ENCODE peak calls at places on chromosomes 13 and 19, in five cellular contexts. R is hepatocyte; F is H9; J is CD8-positive, alpha-beta memory T cell; G is cardiac muscle cell. M is an unnamed sample.

GRCh38 chr19:46383171-46383815 is 30.1 kb downstream of the CCDC8 start:
- DNase-seq in R (no peak), F (peak), J (no peak), G (no peak), M (no peak)

GRCh38 chr19:47507924-47508553 is 6.8 kb downstream of the NAPA start:
- DNase-seq in R (no peak), F (no peak), J (no peak), G (no peak), M (no peak)

GRCh38 chr13:46166947-46167610 is 14.9 kb downstream of the LCP1 start:
- DNase-seq in R (no peak), F (no peak), J (no peak), G (no peak), M (no peak)

GRCh38 chr19:15101479-15102082 is 5.6 kb upstream of the SYDE1 start:
- DNase-seq in R (peak), F (peak), J (peak), G (peak), M (peak)

GRCh38 chr19:5478241-5478924 is 23.2 kb downstream of the ZNRF4 start:
- DNase-seq in R (no peak), F (no peak), J (no peak), G (no peak), M (no peak)

GRCh38 chr13:48304132-48304876 is 753 bp downstream of the RB1 start:
- DNase-seq in R (peak), F (no peak), J (peak), G (peak), M (no peak)

GRCh38 chr13:102212729-102213128 is 189.1 kb downstream of the FGF14 start:
- DNase-seq in R (no peak), F (no peak), J (no peak), G (no peak), M (no peak)

GRCh38 chr19:57682226-57682766 is 519 bp downstream of the ZNF551 start:
- DNase-seq in R (no peak), F (no peak), J (no peak), G (no peak), M (no peak)

GRCh38 chr13:114097504-114097892 is 34.9 kb downstream of the RASA3 start:
- DNase-seq in R (no peak), F (no peak), J (no peak), G (no peak), M (no peak)

GRCh38 chr19:28710278-28710677 is 502.7 kb downstream of the UQCRFS1 start:
- DNase-seq in R (peak), F (no peak), J (peak), G (peak), M (peak)

GRCh38 chr13:48662226-48662625 is 8.5 kb downstream of the CYSLTR2 start:
- DNase-seq in R (no peak), F (no peak), J (no peak), G (no peak), M (no peak)

GRCh38 chr19:6802336-6803035 is 30.0 kb downstream of the VAV1 start:
- DNase-seq in R (no peak), F (peak), J (peak), G (peak), M (peak)

GRCh38 chr13:46520188-46520587 is 32.8 kb upstream of the LRCH1 start:
- DNase-seq in R (no peak), F (no peak), J (no peak), G (no peak), M (no peak)

DNA sequence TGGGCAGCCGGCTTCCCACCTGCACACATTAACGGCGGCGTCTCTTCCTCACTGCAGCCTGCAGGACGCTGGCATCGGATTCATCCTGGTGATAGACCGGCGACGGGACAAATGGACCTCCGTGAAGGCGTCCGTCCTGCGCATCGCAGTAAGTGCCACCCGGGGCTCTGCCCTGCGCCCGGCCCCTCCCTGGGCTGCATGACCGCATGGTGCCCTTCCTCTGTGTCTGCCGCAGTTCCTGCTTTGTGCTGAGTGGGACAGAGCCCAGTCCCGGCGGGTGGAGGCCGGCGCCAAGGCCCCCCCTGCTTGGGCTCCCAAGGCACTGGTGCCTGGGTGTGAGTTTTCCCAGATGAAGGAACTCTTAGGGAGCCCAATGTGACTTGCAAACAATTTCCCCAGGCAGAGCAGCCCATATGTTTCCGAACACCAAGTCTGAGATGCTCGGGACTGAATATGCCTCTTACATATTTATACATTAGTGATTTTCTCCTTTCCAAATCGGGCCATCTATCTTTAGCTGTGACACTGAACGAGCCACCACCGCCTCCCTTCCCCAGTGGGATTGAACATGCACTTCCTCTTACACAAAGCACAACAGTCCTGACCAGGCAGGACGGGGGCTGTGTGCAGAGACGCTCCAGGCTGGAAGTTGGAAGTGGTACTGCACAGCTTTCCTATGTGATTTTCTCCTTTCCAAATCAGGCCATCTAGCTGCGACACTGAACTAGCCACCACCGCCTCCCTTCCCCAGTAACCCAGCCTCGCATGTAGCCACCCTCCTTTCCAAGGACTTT is 60.2 kb upstream of the F7 start:
- DNase-seq in R (no peak), F (no peak), J (no peak), G (no peak), M (no peak)
- H3K27ac ChIP-seq in R (no peak), F (no peak), J (no peak), G (no peak), M (no peak)

GRCh38 chr19:48627865-48628314 is 8.6 kb downstream of the SPHK2 start:
- DNase-seq in R (peak), F (peak), J (no peak), G (no peak), M (no peak)
- H3K27ac ChIP-seq in R (peak), F (no peak), J (no peak), G (no peak), M (no peak)

DNA sequence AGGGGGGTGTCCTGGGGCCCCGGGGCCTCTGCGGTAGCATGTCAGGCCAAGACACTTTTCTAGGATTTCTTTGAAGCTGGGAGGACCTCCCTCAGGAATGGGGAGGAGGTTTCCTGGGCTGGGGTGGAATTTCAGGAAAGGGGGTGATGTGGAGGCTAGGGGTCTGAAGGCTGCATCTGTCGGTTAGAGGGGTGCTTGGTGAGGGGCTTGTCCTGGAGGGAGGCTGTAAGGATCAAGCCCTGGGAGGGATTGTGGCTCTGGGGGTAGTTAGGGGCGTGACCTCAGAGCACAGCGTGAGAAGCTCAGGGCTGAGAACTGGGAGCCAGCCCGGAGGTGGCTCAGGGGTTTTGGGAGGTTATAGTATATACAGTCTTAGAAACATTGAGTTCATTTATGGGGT is 1.6 kb downstream of the RRAS start:
- DNase-seq in R (no peak), F (no peak), J (no peak), G (peak), M (no peak)
- H3K27ac ChIP-seq in R (peak), F (no peak), J (peak), G (no peak), M (peak)

GRCh38 chr13:98676239-98676638 is 76.2 kb downstream of the SLC15A1 start:
- DNase-seq in R (no peak), F (no peak), J (no peak), G (no peak), M (no peak)
- H3K27ac ChIP-seq in R (no peak), F (no peak), J (no peak), G (no peak), M (no peak)

DNA sequence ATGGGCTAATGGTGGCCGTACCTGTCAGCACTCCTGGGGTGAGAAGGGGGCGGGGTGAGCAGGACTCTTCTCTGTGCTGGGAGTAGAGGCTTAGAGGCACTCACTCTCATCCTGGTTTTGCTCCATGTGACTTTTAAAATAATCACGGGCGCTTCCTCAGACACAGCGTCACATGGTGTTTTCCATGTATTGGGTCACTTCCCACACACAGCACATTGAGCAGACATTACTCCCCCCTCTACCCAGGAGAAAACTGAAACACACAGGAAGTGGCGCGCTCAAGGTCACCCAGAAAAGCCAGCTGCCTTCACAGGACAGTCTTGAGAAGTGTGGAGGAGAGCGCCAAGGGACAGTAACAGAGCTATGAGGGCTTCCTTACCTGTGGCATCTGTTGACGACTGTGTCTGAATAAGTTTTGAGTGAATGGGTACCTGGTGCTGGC is 23.2 kb downstream of the SPATA13 start:
- DNase-seq in R (peak), F (no peak), J (no peak), G (no peak), M (no peak)
- H3K27ac ChIP-seq in R (peak), F (no peak), J (no peak), G (no peak), M (no peak)

GRCh38 chr13:106296723-106297122 is 238.7 kb downstream of the EFNB2 start:
- DNase-seq in R (no peak), F (no peak), J (no peak), G (no peak), M (no peak)

GRCh38 chr13:106302843-106303242 is 232.6 kb downstream of the EFNB2 start:
- DNase-seq in R (no peak), F (no peak), J (no peak), G (no peak), M (no peak)

GRCh38 chr13:106297283-106297682 is 238.2 kb downstream of the EFNB2 start:
- DNase-seq in R (no peak), F (no peak), J (no peak), G (no peak), M (no peak)

GRCh38 chr13:106302011-106302410 is 233.5 kb downstream of the EFNB2 start:
- DNase-seq in R (no peak), F (no peak), J (no peak), G (no peak), M (no peak)

GRCh38 chr13:106299616-106300015 is 235.8 kb downstream of the EFNB2 start:
- DNase-seq in R (no peak), F (no peak), J (no peak), G (no peak), M (no peak)
- H3K27ac ChIP-seq in R (no peak), F (no peak), J (no peak), G (no peak), M (no peak)

GRCh38 chr19:8004001-8004400 is 1.4 kb downstream of the ELAVL1 start:
- DNase-seq in R (no peak), F (no peak), J (no peak), G (no peak), M (no peak)
- H3K27ac ChIP-seq in R (peak), F (no peak), J (peak), G (peak), M (peak)

DNA sequence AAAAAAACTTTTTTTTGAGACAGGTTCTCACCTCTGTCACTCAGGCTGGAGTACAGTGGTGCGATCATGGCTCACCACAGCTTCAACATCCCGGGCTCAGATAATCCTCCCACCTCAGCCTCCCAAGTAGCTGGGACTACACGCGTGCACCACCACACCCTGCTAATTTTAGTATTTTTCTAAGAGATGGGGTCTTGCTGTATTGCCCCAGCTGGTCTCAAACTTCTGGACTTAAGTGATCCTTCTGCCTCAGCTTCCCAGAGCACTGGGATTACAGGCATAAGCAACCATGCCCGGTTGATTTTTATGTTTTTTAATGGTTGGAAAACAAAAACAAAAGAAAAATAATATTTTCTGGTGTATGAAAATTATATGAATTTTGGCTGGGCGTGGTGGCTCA is 9.2 kb upstream of the ACP7 start:
- DNase-seq in R (no peak), F (no peak), J (no peak), G (no peak), M (no peak)
- H3K27ac ChIP-seq in R (no peak), F (no peak), J (no peak), G (no peak), M (no peak)

DNA sequence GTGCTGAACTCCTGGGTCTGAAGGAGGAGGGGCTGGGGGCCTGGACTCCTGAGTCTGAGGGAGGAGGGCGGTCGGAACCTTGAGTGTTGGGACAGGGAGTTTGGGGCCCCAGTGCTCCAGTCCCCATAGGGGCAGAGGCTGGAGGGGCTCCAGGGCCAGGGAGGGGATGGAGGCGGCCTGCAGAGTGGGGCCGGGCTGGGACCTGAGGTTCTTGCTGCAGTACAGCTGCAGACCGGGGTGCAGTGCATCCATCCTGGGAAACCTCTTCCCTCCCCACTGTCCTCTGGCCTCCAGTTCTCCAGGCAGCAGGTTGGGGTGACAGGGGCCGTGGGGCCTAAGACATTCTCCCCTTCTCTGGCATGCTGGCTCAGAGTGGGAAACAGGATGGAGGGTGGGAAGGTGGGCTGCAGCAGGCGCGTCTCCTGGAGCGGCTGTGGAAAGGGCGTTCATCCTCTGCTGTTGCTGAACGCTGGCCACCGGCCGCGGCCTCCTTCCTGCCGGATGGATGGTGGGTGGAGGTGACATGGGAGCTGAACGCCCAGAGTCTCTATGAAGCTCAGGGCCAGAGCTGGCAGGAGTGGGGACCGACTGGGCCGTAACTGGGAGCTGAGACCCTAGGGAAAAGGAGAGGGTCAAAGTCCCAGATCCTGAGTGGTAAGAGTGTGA is 1.6 kb downstream of the BRSK1 start:
- DNase-seq in R (no peak), F (no peak), J (no peak), G (peak), M (no peak)
- H3K27ac ChIP-seq in R (peak), F (no peak), J (no peak), G (peak), M (no peak)

M was measured in naive thymus-derived CD4-positive, alpha-beta T cell.